ENCODE peak calls at places on chromosome 14, in eight cellular contexts. H is H9, Q is body of pancreas, D is fibroblast of lung, O is pancreas, P is HepG2, V is heart right ventricle, U is DND-41. N is an unnamed sample. For H3K27me3, the result is how much of the 10 kb centered on the place peaks cover.

GRCh38 chr14:41859336-41859735 is 252.7 kb downstream of the LRFN5 start:
- DNase-seq in P (no peak), V (no peak), H (no peak), D (peak), O (no peak), Q (no peak), U (no peak), N (no peak)

GRCh38 chr14:84520711-84521338 is 1009.1 kb upstream of the FLRT2 start:
- DNase-seq in H (no peak), P (no peak), V (no peak), U (no peak), D (no peak), O (no peak), Q (peak), N (no peak)

GRCh38 chr14:55097894-55098560 is 31.0 kb upstream of the LGALS3 start:
- DNase-seq in Q (peak), H (no peak), D (no peak), U (no peak), O (no peak), V (no peak), P (no peak), N (no peak)

GRCh38 chr14:52473557-52473956 is 78.7 kb downstream of the TXNDC16 start:
- DNase-seq in P (peak), H (no peak), V (no peak), D (peak), Q (no peak), U (no peak), O (no peak), N (no peak)

GRCh38 chr14:104968153-104968527 is 10.0 kb downstream of the AHNAK2 start:
- DNase-seq in U (no peak), V (peak), D (peak), O (peak), Q (peak), H (peak), P (no peak), N (no peak)

GRCh38 chr14:89349196-89350008 is 67.6 kb downstream of the FOXN3 start:
- DNase-seq in H (peak), P (no peak), O (peak), Q (peak), U (peak), V (no peak), D (peak), N (no peak)

GRCh38 chr14:105931808-105932483 is 405.6 kb downstream of the TMEM121 start:
- DNase-seq in D (no peak), P (no peak), Q (no peak), O (no peak), V (no peak), H (peak), U (no peak), N (no peak)

GRCh38 chr14:101351146-101351545 is 210.1 kb upstream of the DIO3 start:
- DNase-seq in V (no peak), D (no peak), O (no peak), P (no peak), Q (no peak), H (no peak), U (no peak), N (no peak)

GRCh38 chr14:95609398-95609990 is 74.6 kb downstream of the GLRX5 start:
- DNase-seq in O (peak), V (no peak), H (peak), P (peak), Q (peak), U (peak), D (peak), N (no peak)

GRCh38 chr14:52025310-52025709 is 36.0 kb downstream of the RTRAF start:
- DNase-seq in U (no peak), V (no peak), D (peak), O (no peak), P (no peak), Q (no peak), H (no peak), N (no peak)

GRCh38 chr14:22997676-22998323 is 12.1 kb downstream of the C14orf93 start:
- DNase-seq in O (no peak), H (no peak), D (no peak), U (no peak), Q (no peak), V (no peak), P (no peak), N (no peak)

GRCh38 chr14:99630202-99630601 is 14.7 kb upstream of the HHIPL1 start:
- DNase-seq in U (no peak), O (no peak), V (no peak), Q (no peak), D (no peak), H (peak), P (no peak), N (no peak)

GRCh38 chr14:30748343-30748742 is 126.0 kb upstream of the COCH start:
- DNase-seq in O (no peak), V (no peak), P (no peak), D (no peak), U (no peak), Q (no peak), H (no peak), N (no peak)

GRCh38 chr14:79971330-79971729 is 240.0 kb downstream of the DIO2 start:
- DNase-seq in D (peak), O (no peak), U (no peak), P (no peak), V (no peak), H (no peak), Q (no peak), N (no peak)

GRCh38 chr14:54773171-54774006 is 129.2 kb downstream of the GCH1 start:
- DNase-seq in P (peak), U (peak), Q (peak), H (peak), D (peak), V (peak), O (peak), N (peak)

GRCh38 chr14:75566321-75566720 is 12.1 kb upstream of the FLVCR2 start:
- DNase-seq in Q (no peak), P (no peak), H (no peak), U (no peak), D (no peak), O (no peak), V (no peak), N (peak)

GRCh38 chr14:90645842-90646443 is 170.3 kb downstream of the TTC7B start:
- DNase-seq in D (no peak), P (peak), V (no peak), Q (no peak), U (no peak), O (no peak), H (peak), N (no peak)

DNA sequence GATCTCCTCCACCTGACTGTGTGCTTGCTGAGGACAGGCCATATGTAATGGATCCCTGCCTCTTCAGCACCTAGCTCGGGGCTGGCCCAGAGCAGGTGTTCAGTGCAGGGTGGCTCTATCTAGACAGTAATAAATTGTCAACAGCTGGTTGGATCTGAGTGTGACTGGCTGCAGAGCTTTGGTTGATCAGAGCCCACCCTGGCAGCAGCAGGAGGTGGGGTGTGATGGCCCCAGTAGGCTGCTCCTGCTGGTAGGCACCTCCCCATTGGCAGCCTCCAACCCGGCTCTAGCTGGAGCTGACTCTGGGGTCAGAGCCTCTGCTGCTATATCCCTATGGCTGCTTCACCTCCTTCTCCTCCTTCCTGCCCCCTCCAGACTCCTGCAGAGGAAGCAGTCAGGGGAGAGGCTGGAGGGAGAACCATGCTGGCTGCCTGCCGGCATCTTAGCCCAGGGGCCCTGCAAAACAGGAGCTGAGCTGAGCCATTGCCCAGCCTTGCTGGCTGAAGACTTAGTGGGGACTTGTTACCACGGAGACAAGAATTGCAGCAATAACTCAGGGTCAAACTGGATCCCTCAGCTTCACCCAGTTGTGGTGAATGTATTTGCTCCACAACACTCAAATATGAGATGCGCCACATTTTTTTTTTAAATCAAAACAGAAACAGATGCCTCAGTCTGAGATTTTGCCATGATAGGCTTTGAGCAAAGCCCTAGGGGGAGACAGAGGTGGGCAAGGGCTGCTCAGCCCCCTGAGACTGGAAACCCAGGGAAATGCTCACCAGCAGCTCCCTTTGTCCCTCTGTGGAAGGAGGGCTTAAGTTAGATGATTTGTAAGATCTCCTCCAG is 22.2 kb downstream of the TMEM63C start:
- DNase-seq in Q (no peak), V (no peak), H (no peak), U (no peak), D (no peak), O (no peak), P (no peak), N (no peak)
- TF ChIP-seq CTCF in Q (no peak), V (no peak), H (no peak), U (no peak), D (no peak), O (no peak), P (no peak), N (no peak)

GRCh38 chr14:61282746-61283145 is 1.6 kb upstream of the TMEM30B start:
- DNase-seq in Q (no peak), V (no peak), O (no peak), P (no peak), H (no peak), D (no peak), U (no peak), N (no peak)

GRCh38 chr14:61280526-61281185 is 482 bp downstream of the TMEM30B start:
- DNase-seq in H (peak), P (no peak), O (peak), Q (peak), U (no peak), V (peak), D (peak), N (peak)

GRCh38 chr14:61280092-61280525 is 1.0 kb downstream of the TMEM30B start:
- DNase-seq in D (no peak), H (no peak), O (no peak), Q (no peak), P (no peak), V (no peak), U (no peak), N (no peak)

GRCh38 chr14:61281186-61281676 is at the start of gene TMEM30B:
- DNase-seq in U (no peak), Q (peak), O (peak), H (peak), D (no peak), P (no peak), V (no peak), N (peak)

GRCh38 chr14:61281911-61282310 is 773 bp upstream of the TMEM30B start:
- DNase-seq in P (no peak), D (no peak), H (no peak), V (no peak), Q (no peak), O (no peak), U (no peak), N (no peak)
- H3K27me3 ChIP-seq in P (under half), D (under half), H (under half), V (under half), Q (under half), O (under half), U (under half), N (under half)

GRCh38 chr14:102407258-102407657 is 44.5 kb downstream of the TECPR2 start:
- DNase-seq in H (no peak), O (no peak), V (no peak), D (no peak), U (no peak), P (no peak), Q (no peak), N (no peak)
- H3K27ac ChIP-seq in H (no peak), O (no peak), V (peak), D (no peak), U (no peak), P (no peak), Q (no peak), N (no peak)

GRCh38 chr14:98189521-98189920 is 1082.5 kb downstream of the BCL11B start:
- DNase-seq in D (no peak), V (no peak), H (no peak), O (no peak), U (peak), P (no peak), Q (peak), N (no peak)
- TF ChIP-seq CTCF in D (no peak), V (no peak), H (no peak), O (no peak), U (no peak), P (no peak), Q (no peak), N (no peak)

N was measured in CD4-positive, alpha-beta T cell.